ENCODE peak calls at places on chromosomes 13 and 19, in six cellular contexts. M is tibial nerve, Y is IMR-90, U is testis, F is body of pancreas, O is adrenal gland. E is an unnamed sample.
A peak's percentile ranks its signal among the peaks of the same experiment; 100 is the strongest.

GRCh38 chr13:25455146-25455545 is 83.4 kb downstream of the ATP8A2 start:
- DNase-seq in U (no peak), M (no peak), Y (no peak), F (no peak), O (peak; percentile 59), E (no peak)

GRCh38 chr13:33953203-33953602 is 135.3 kb downstream of the RFC3 start:
- DNase-seq in M (no peak), O (no peak), U (no peak), Y (peak; percentile 26), F (no peak), E (no peak)

GRCh38 chr13:51906581-51906980 is 44.8 kb downstream of the CCDC70 start:
- DNase-seq in U (no peak), Y (no peak), F (peak; percentile 10), O (peak; percentile 65), M (no peak), E (no peak)

GRCh38 chr19:9128171-9128570 is 1.4 kb upstream of the OR7G3 start:
- DNase-seq in U (no peak), M (no peak), F (no peak), Y (peak; percentile 4), O (no peak), E (no peak)

GRCh38 chr13:93151277-93151676 is 75.3 kb upstream of the GPC6 start:
- DNase-seq in Y (peak; percentile 91), O (no peak), M (no peak), U (no peak), F (no peak), E (no peak)

GRCh38 chr13:110711778-110712070 is 1.8 kb upstream of the ING1 start:
- DNase-seq in U (no peak), Y (no peak), O (no peak), F (no peak), M (no peak), E (no peak)

GRCh38 chr19:55598034-55598433 is 1.3 kb downstream of the FIZ1 start:
- DNase-seq in F (no peak), Y (no peak), U (no peak), O (no peak), M (no peak), E (no peak)

GRCh38 chr13:74145249-74145970 is 11.2 kb upstream of the KLF12 start:
- DNase-seq in U (no peak), O (no peak), F (no peak), Y (peak; percentile 91), M (no peak), E (no peak)

GRCh38 chr13:57629821-57630235 is 1.7 kb upstream of the PCDH17 start:
- DNase-seq in U (peak; percentile 95), F (peak; percentile 93), M (peak; percentile 65), Y (peak; percentile 42), O (peak; percentile 97), E (no peak)

GRCh38 chr19:58558623-58559274 is 338 bp upstream of the UBE2M start:
- DNase-seq in O (peak; percentile 100), U (peak; percentile 99), M (peak; percentile 99), Y (peak; percentile 98), F (peak; percentile 99), E (peak; percentile 88)

GRCh38 chr19:53091413-53091812 is 11.8 kb downstream of the ZNF160 start:
- DNase-seq in O (no peak), M (no peak), Y (no peak), F (no peak), U (no peak), E (no peak)

GRCh38 chr13:77001540-77001939 is 9.7 kb downstream of the CLN5 start:
- DNase-seq in O (no peak), M (no peak), U (no peak), F (no peak), Y (no peak), E (no peak)

GRCh38 chr13:45807520-45808099 is 43.9 kb downstream of the SIAH3 start:
- DNase-seq in M (peak; percentile 16), F (peak; percentile 47), U (peak; percentile 53), Y (peak; percentile 17), O (peak; percentile 78), E (peak; percentile 28)

GRCh38 chr13:27775943-27776342 is 16.3 kb upstream of the GSX1 start:
- DNase-seq in M (no peak), F (no peak), U (no peak), Y (no peak), O (no peak), E (no peak)

GRCh38 chr19:22144394-22144793 is 52.4 kb downstream of the ZNF676 start:
- DNase-seq in Y (peak; percentile 10), F (no peak), O (no peak), M (no peak), U (no peak), E (no peak)

GRCh38 chr13:52749446-52749845 is 9.8 kb upstream of the CNMD start:
- DNase-seq in F (no peak), M (no peak), O (no peak), U (no peak), Y (no peak), E (no peak)

GRCh38 chr19:34135401-34135800 is 36.9 kb upstream of the LSM14A start:
- DNase-seq in O (no peak), Y (no peak), F (peak; percentile 84), U (no peak), M (no peak), E (no peak)

GRCh38 chr13:26719356-26719945 is 41.1 kb downstream of the GPR12 start:
- DNase-seq in M (no peak), O (no peak), F (no peak), Y (peak; percentile 4), U (no peak), E (no peak)

GRCh38 chr19:37227996-37228395 is 10.0 kb downstream of the ZNF383 start:
- DNase-seq in M (no peak), U (peak; percentile 58), F (peak; percentile 28), O (no peak), Y (no peak), E (no peak)

GRCh38 chr19:13996928-13997636 is 9.0 kb downstream of the RFX1 start:
- DNase-seq in O (no peak), U (no peak), M (no peak), Y (no peak), F (no peak), E (no peak)

GRCh38 chr13:21967871-21968270 is 297.0 kb downstream of the FGF9 start:
- DNase-seq in Y (peak; percentile 64), O (no peak), U (no peak), F (no peak), M (no peak), E (no peak)

GRCh38 chr13:113971471-113972231 is 2.2 kb downstream of the C13orf46 start:
- DNase-seq in O (no peak), M (no peak), Y (no peak), U (no peak), F (no peak), E (no peak)

GRCh38 chr13:99654076-99654475 is 152.8 kb downstream of the TM9SF2 start:
- DNase-seq in O (no peak), M (no peak), U (no peak), F (no peak), Y (no peak), E (no peak)

GRCh38 chr13:51730927-51731326 is 73.0 kb downstream of the DHRS12 start:
- DNase-seq in Y (no peak), O (no peak), M (no peak), F (no peak), U (no peak), E (no peak)

GRCh38 chr19:39737351-39737750 is 478 bp downstream of the CLC start:
- DNase-seq in O (no peak), U (no peak), Y (no peak), F (no peak), M (no peak), E (no peak)

GRCh38 chr19:23314505-23315241 is 64.5 kb upstream of the ZNF724 start:
- DNase-seq in U (no peak), F (no peak), M (no peak), O (no peak), Y (no peak), E (no peak)

GRCh38 chr19:815079-815774 is 6.5 kb downstream of the PLPPR3 start:
- DNase-seq in M (no peak), Y (no peak), O (no peak), U (no peak), F (no peak), E (peak; percentile 35)

GRCh38 chr19:38556521-38557174 is 61.1 kb downstream of the MAP4K1 start:
- DNase-seq in M (no peak), F (no peak), U (no peak), Y (no peak), O (no peak), E (no peak)

GRCh38 chr13:33119886-33120543 is 103.8 kb downstream of the KL start:
- DNase-seq in F (no peak), M (no peak), O (no peak), Y (peak; percentile 39), U (no peak), E (no peak)

GRCh38 chr13:96491103-96491502 is 401.2 kb downstream of the HS6ST3 start:
- DNase-seq in F (peak; percentile 56), Y (no peak), O (no peak), U (no peak), M (no peak), E (no peak)

GRCh38 chr13:113064534-113065405 is 40.8 kb upstream of the F7 start:
- DNase-seq in O (no peak), Y (peak; percentile 60), M (no peak), F (no peak), U (no peak), E (no peak)

DNA sequence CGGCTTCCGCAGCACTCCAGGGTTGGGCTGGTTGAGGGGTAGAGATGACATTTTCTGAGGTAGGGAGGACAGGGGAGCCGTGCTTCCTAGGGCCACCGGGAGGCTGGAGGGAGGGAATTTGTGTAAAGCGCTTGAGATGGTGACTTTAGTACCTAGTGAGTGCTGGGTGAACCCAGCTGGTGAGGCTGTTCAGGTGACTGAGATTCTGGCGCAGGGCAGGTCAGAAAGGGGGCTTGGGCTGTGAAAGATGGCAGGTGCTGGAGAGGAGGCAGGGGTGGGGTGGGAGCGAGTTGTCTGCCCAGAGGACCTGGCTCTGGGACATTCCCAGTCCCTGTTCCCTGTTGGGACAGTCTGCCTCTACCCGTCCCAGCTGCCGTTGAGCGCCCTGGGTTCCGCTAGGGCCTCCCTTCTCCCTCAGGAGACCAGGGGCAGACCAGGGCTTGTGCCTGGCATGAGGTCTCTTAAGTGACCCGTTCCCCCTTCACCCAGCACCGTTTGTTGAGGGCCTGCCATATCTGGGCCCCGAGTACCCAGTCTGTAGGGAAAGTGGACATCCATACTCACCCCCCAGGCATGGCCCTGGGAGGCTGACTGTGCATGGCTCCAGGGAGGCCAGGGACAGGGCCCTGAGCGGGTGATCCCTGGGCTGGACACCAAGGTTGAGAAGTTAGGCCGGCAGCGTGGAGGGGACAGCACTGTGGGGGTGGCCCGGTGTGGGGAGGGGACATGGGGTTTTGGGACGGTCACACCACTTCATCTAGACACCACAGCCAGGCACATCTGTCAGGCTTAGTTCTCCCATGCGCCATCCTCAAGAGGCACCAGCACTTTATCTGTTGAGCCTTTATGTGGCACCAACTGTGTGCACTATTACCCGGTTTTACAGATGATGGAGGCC is 5.0 kb downstream of the PTOV1 start:
- DNase-seq in M (no peak), O (no peak), F (no peak), Y (no peak), U (no peak), E (no peak)
- TF ChIP-seq POLR2A in M (no peak), O (no peak), F (no peak), Y (no peak), U (no peak), E (peak; percentile 20)

GRCh38 chr19:35756373-35757230 is at the start of gene HSPB6:
- DNase-seq in Y (peak; percentile 72), O (peak; percentile 84), M (peak; percentile 52), F (no peak), U (peak; percentile 68), E (no peak)
- TF ChIP-seq POLR2A in Y (peak; percentile 87), O (peak; percentile 74), M (peak; percentile 68), F (no peak), U (no peak), E (no peak)

GRCh38 chr13:20547479-20547908 is 19.5 kb upstream of the IFT88 start:
- DNase-seq in F (no peak), U (no peak), M (no peak), O (no peak), Y (no peak), E (no peak)
- TF ChIP-seq POLR2A in F (no peak), U (no peak), M (no peak), O (no peak), Y (no peak), E (no peak)

GRCh38 chr19:41218615-41219507 is at the start of gene AXL:
- DNase-seq in U (peak; percentile 83), M (peak; percentile 84), F (peak; percentile 62), Y (peak; percentile 86), O (peak; percentile 93), E (no peak)
- TF ChIP-seq POLR2A in U (no peak), M (peak; percentile 70), F (no peak), Y (peak; percentile 93), O (peak; percentile 53), E (no peak)

E was measured in GM12891.